ENCODE peak calls at places on chromosomes 1 and 21, in six cellular contexts. A, Q, W, P, L and R are unnamed samples.

GRCh38 chr1:205512059-205513045 is 7.9 kb downstream of the CDK18 start:
- DNase-seq in A (no peak), W (no peak), L (no peak), P (no peak), Q (no peak), R (peak; percentile 65)

GRCh38 chr1:244865028-244865371 is 657 bp upstream of the HNRNPU start:
- DNase-seq in Q (no peak), W (peak; percentile 34), L (no peak), A (peak; percentile 43), P (no peak), R (peak; percentile 32)

GRCh38 chr1:218459878-218460277 is 114.7 kb downstream of the TGFB2 start:
- DNase-seq in Q (no peak), P (no peak), W (no peak), A (peak; percentile 66), L (peak; percentile 80), R (no peak)

GRCh38 chr1:150154143-150154542 is 4.4 kb downstream of the PLEKHO1 start:
- DNase-seq in L (no peak), W (no peak), P (no peak), Q (no peak), A (no peak), R (no peak)

GRCh38 chr1:204588826-204589225 is 72.6 kb downstream of the MDM4 start:
- DNase-seq in P (no peak), W (no peak), L (no peak), Q (no peak), A (no peak), R (no peak)

GRCh38 chr1:150875197-150876110 is 945 bp downstream of the ARNT start:
- DNase-seq in P (peak; percentile 34), A (no peak), L (no peak), W (no peak), Q (no peak), R (no peak)

GRCh38 chr1:85280636-85281035 is 4.2 kb upstream of the BCL10 start:
- DNase-seq in W (no peak), Q (no peak), P (no peak), L (no peak), A (no peak), R (no peak)

GRCh38 chr1:24297852-24298232 is 21.3 kb upstream of the GRHL3 start:
- DNase-seq in P (no peak), Q (no peak), W (no peak), L (no peak), A (no peak), R (no peak)

GRCh38 chr1:71081697-71082080 is 854 bp upstream of the ZRANB2 start:
- DNase-seq in L (no peak), Q (peak; percentile 48), W (no peak), P (peak; percentile 18), A (no peak), R (peak; percentile 6)

GRCh38 chr1:205661429-205662134 is 18.7 kb downstream of the SLC45A3 start:
- DNase-seq in L (no peak), W (no peak), Q (no peak), P (no peak), A (no peak), R (no peak)

GRCh38 chr1:22207605-22208264 is 64.8 kb upstream of the WNT4 start:
- DNase-seq in P (no peak), A (peak; percentile 66), W (no peak), L (no peak), Q (no peak), R (no peak)

GRCh38 chr21:29318354-29318753 is 19.6 kb downstream of the BACH1 start:
- DNase-seq in Q (no peak), P (no peak), A (no peak), L (no peak), W (no peak), R (no peak)

GRCh38 chr1:88463401-88463800 is 220.7 kb upstream of the PKN2 start:
- DNase-seq in P (no peak), A (no peak), Q (no peak), L (peak; percentile 10), W (no peak), R (no peak)

GRCh38 chr1:201538618-201539551 is at the start of gene NAV1:
- DNase-seq in W (peak; percentile 59), A (peak; percentile 86), L (peak; percentile 89), P (no peak), Q (peak; percentile 87), R (peak; percentile 70)

GRCh38 chr1:228648647-228649383 is 86.5 kb upstream of the RHOU start:
- DNase-seq in A (no peak), P (no peak), L (no peak), W (no peak), Q (no peak), R (no peak)

GRCh38 chr1:22710688-22711024 is at the start of gene EPHB2:
- DNase-seq in W (no peak), Q (peak; percentile 74), L (peak; percentile 53), P (no peak), A (peak; percentile 82), R (no peak)

GRCh38 chr21:26490771-26491170 is 82.3 kb downstream of the CYYR1 start:
- DNase-seq in L (no peak), A (peak; percentile 54), Q (no peak), P (no peak), W (no peak), R (no peak)

GRCh38 chr1:210159206-210159605 is 73.4 kb upstream of the SERTAD4 start:
- DNase-seq in L (no peak), W (no peak), A (peak; percentile 78), Q (no peak), P (no peak), R (no peak)

GRCh38 chr21:42347601-42348327 is 3.0 kb downstream of the TFF2 start:
- DNase-seq in A (no peak), L (no peak), Q (no peak), P (no peak), W (no peak), R (no peak)

GRCh38 chr1:47554082-47554481 is 116.2 kb downstream of the FOXD2 start:
- DNase-seq in P (no peak), L (no peak), W (no peak), Q (no peak), A (no peak), R (no peak)
- H3K36me3 ChIP-seq in P (no peaks in the 10 kb centered on the region), L (no peaks in the 10 kb centered on the region), W (no peaks in the 10 kb centered on the region), Q (no peaks in the 10 kb centered on the region), A (no peaks in the 10 kb centered on the region), R (no peaks in the 10 kb centered on the region)

GRCh38 chr1:152251391-152251790 is 27.4 kb upstream of the HRNR start:
- DNase-seq in A (no peak), W (no peak), Q (no peak), P (no peak), L (no peak), R (no peak)
- H3K9me3 ChIP-seq in A (peaks cover 36% of the 10 kb centered on the region), W (peaks cover 4% of the 10 kb centered on the region), Q (no peaks in the 10 kb centered on the region), P (no peaks in the 10 kb centered on the region), L (no peaks in the 10 kb centered on the region), R (no peaks in the 10 kb centered on the region)

DNA sequence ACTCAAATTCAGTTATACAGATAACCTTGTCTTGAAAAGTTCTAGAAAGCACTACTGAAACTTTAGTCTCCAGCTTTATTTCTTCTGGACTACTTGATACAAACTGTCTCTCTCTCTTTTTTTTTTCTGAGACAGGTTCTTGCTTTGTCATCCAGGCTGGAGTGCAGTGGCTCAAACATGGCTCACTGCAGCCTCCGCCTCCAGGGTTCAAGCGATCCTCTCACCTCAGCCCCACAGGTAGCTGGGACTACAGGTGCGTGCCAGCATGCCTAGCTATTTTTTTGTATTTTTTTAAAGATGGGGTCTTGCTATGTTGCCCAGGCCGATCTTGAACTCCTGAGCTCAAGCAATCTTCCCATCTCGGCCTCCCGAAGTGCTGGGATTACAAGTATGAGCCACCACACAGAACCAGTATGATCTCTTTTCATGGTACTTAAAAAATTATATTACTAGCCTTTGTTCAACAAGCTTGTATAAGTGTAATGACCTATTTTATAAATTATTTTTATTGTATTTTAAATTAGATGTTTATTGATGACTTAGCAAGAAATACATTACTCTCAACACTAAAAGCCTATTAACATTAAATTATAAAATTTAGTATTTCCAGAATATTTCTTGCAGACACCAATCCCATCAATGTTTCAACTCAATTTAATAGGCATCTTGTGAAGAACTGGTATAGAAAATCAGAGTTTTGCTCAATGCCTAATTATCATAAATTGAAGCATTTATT is 36.1 kb upstream of the MTF2 start:
- DNase-seq in Q (no peak), A (no peak), W (no peak), P (no peak), L (no peak), R (no peak)
- H3K4me3 ChIP-seq in Q (no peak overlapping the region), A (no peak overlapping the region), W (no peak overlapping the region), P (peak overlapping the region; percentile 29), L (no peak overlapping the region), R (no peak overlapping the region)

DNA sequence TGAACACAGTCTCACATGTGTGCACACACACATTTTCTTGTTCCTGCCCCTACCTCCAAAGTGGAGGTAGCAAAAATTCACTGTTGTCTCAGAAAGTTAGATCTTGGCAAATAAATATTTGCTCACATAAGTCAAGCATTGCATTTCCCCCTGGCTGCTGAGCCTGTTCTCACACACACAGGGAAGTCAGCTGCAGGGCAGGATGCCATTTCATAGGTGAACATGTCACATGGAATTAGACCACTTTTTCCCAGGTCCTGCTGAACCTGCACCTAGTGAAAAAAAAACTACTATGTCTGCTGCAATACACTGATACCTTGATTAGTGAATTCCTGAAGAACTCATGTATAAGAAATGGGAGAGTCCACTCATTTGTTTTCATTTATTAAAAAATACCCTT is 5.3 kb upstream of the CD55 start:
- DNase-seq in Q (no peak), L (no peak), A (no peak), P (no peak), W (peak; percentile 47), R (no peak)
- H3K36me3 ChIP-seq in Q (no peaks in the 10 kb centered on the region), L (no peaks in the 10 kb centered on the region), A (no peaks in the 10 kb centered on the region), P (no peaks in the 10 kb centered on the region), W (no peaks in the 10 kb centered on the region), R (no peaks in the 10 kb centered on the region)

GRCh38 chr1:184289825-184290550 is 96.8 kb upstream of the C1orf21 start:
- DNase-seq in W (no peak), P (no peak), A (peak; percentile 30), L (no peak), Q (no peak), R (no peak)

GRCh38 chr1:184283999-184284398 is 102.8 kb upstream of the C1orf21 start:
- DNase-seq in A (no peak), Q (no peak), L (peak; percentile 88), W (no peak), P (no peak), R (peak; percentile 47)

GRCh38 chr1:184285401-184286087 is 101.3 kb upstream of the C1orf21 start:
- DNase-seq in P (no peak), W (no peak), A (no peak), Q (no peak), L (no peak), R (no peak)

GRCh38 chr1:184284900-184285299 is 101.9 kb upstream of the C1orf21 start:
- DNase-seq in L (no peak), A (no peak), W (no peak), Q (no peak), P (no peak), R (no peak)

DNA sequence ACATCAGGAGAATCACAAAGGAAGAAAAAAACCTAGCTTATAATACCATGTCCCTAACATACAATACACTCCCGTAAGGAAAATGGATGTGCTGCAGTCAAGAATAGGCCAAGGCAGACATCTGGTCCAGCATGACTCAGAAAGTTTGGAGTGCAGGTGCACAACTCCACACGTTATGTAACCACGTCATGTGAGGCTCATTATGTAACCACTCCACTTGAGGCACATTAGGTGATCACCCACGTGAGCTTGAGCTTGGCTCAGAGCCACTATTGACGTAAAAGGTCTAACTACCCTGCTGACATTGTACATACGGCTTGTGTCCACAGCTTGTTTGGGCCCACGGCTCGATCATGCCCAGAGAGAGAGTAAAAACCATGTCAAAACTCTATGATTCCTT is 99.8 kb upstream of the C1orf21 start:
- DNase-seq in A (no peak), L (no peak), Q (no peak), P (no peak), W (no peak), R (no peak)
- H3K9me3 ChIP-seq in A (no peaks in the 10 kb centered on the region), L (peaks cover 4% of the 10 kb centered on the region), Q (no peaks in the 10 kb centered on the region), P (no peaks in the 10 kb centered on the region), W (peaks cover 6% of the 10 kb centered on the region), R (no peaks in the 10 kb centered on the region)